ENCODE peak calls at places on chromosomes 6 and 20, in six cellular contexts. U is ACHN; E is PC-3; B is head of caudate nucleus; N is NCI-H1092 treated with DMSO at 0.1 percent for 48 hours; V is effector CD4-positive, alpha-beta T cell. T is an unnamed sample.

GRCh38 chr6:112279044-112279916 is 24.9 kb upstream of the LAMA4 start:
- DNase-seq in U (no peak), E (no peak), B (no peak), N (no peak), V (no peak), T (no peak)

GRCh38 chr6:13419422-13419821 is 68.0 kb downstream of the GFOD1 start:
- DNase-seq in U (no peak), E (no peak), B (no peak), N (no peak), V (no peak), T (no peak)

GRCh38 chr20:57908691-57909090 is 198.9 kb upstream of the PMEPA1 start:
- DNase-seq in U (no peak), E (no peak), B (no peak), N (no peak), V (no peak), T (no peak)

GRCh38 chr20:50107086-50107645 is 5.8 kb downstream of the UBE2V1 start:
- DNase-seq in U (no peak), E (no peak), B (no peak), N (no peak), V (no peak), T (no peak)

GRCh38 chr20:20462185-20462584 is 94.3 kb downstream of the INSM1 start:
- DNase-seq in U (no peak), E (no peak), B (no peak), N (peak), V (no peak), T (no peak)

GRCh38 chr6:143136647-143137046 is 76.0 kb downstream of the AIG1 start:
- DNase-seq in U (no peak), E (no peak), B (no peak), N (no peak), V (no peak), T (no peak)

GRCh38 chr6:30720738-30721197 is 616 bp downstream of the TUBB start:
- DNase-seq in U (peak), E (peak), B (peak), N (peak), V (peak), T (peak)

GRCh38 chr6:29907637-29908340 is 34.5 kb upstream of the HLA-A start:
- DNase-seq in U (no peak), E (no peak), B (no peak), N (no peak), V (no peak), T (no peak)

GRCh38 chr20:32234135-32234808 is 26.6 kb downstream of the POFUT1 start:
- DNase-seq in U (no peak), E (no peak), B (no peak), N (no peak), V (no peak), T (no peak)

GRCh38 chr20:846894-847278 is 13.4 kb downstream of the FAM110A start:
- DNase-seq in U (no peak), E (no peak), B (no peak), N (no peak), V (peak), T (no peak)

GRCh38 chr20:31894980-31895675 is 24.7 kb downstream of the TTLL9 start:
- DNase-seq in U (no peak), E (peak), B (no peak), N (no peak), V (no peak), T (no peak)

GRCh38 chr6:109052852-109053251 is 41.8 kb downstream of the SESN1 start:
- DNase-seq in U (no peak), E (no peak), B (no peak), N (no peak), V (no peak), T (no peak)

GRCh38 chr20:52614036-52614863 is 357.9 kb upstream of the TSHZ2 start:
- DNase-seq in U (no peak), E (no peak), B (no peak), N (no peak), V (no peak), T (no peak)

GRCh38 chr20:21323640-21324039 is 20.5 kb downstream of the XRN2 start:
- DNase-seq in U (no peak), E (peak), B (no peak), N (no peak), V (no peak), T (no peak)

GRCh38 chr20:25310921-25311728 is 63.2 kb downstream of the PYGB start:
- DNase-seq in U (peak), E (peak), B (peak), N (no peak), V (no peak), T (no peak)

GRCh38 chr20:45154183-45154582 is 20.5 kb upstream of the PI3 start:
- DNase-seq in U (no peak), E (no peak), B (no peak), N (no peak), V (no peak), T (no peak)

GRCh38 chr6:43275782-43276179 is 22.3 kb upstream of the SLC22A7 start:
- DNase-seq in U (no peak), E (no peak), B (no peak), N (no peak), V (no peak), T (no peak)

GRCh38 chr6:148223424-148223842 is 119.2 kb upstream of the SASH1 start:
- DNase-seq in U (no peak), E (peak), B (no peak), N (no peak), V (no peak), T (no peak)

GRCh38 chr6:22135395-22135794 is 161.4 kb downstream of the PRL start:
- DNase-seq in U (no peak), E (no peak), B (no peak), N (no peak), V (no peak), T (no peak)

GRCh38 chr6:686528-686927 is 6.4 kb downstream of the EXOC2 start:
- DNase-seq in U (peak), E (no peak), B (no peak), N (no peak), V (no peak), T (no peak)

GRCh38 chr6:3623451-3624267 is 127.9 kb downstream of the PXDC1 start:
- DNase-seq in U (no peak), E (no peak), B (no peak), N (no peak), V (no peak), T (no peak)

GRCh38 chr6:31572041-31572911 is at the start of gene LTA:
- DNase-seq in U (no peak), E (no peak), B (no peak), N (no peak), V (peak), T (no peak)

GRCh38 chr6:92706976-92707375 is 712.4 kb downstream of the EPHA7 start:
- DNase-seq in U (no peak), E (peak), B (no peak), N (no peak), V (no peak), T (no peak)

GRCh38 chr6:44045672-44046015 is 81.6 kb downstream of the MRPL14 start:
- DNase-seq in U (no peak), E (no peak), B (peak), N (no peak), V (no peak), T (no peak)

GRCh38 chr6:29935273-29935955 is 6.9 kb upstream of the HLA-A start:
- DNase-seq in U (no peak), E (no peak), B (no peak), N (no peak), V (no peak), T (no peak)

GRCh38 chr20:63974402-63975200 is 4.8 kb downstream of the SAMD10 start:
- DNase-seq in U (no peak), E (peak), B (no peak), N (peak), V (no peak), T (no peak)

GRCh38 chr20:56362833-56363413 is 4.1 kb downstream of the FAM210B start:
- DNase-seq in U (no peak), E (no peak), B (no peak), N (no peak), V (no peak), T (no peak)

GRCh38 chr6:7338031-7338430 is 25.0 kb upstream of the SSR1 start:
- DNase-seq in U (no peak), E (no peak), B (no peak), N (no peak), V (no peak), T (no peak)

GRCh38 chr6:38786486-38786885 is 71.4 kb downstream of the DNAH8 start:
- DNase-seq in U (no peak), E (peak), B (no peak), N (no peak), V (no peak), T (no peak)

GRCh38 chr20:44743916-44744655 is 1.6 kb upstream of the KCNK15 start:
- DNase-seq in U (no peak), E (no peak), B (no peak), N (no peak), V (no peak), T (no peak)

GRCh38 chr6:169959129-169960002 is 207.9 kb downstream of the ERMARD start:
- DNase-seq in U (no peak), E (no peak), B (peak), N (peak), V (no peak), T (peak)

GRCh38 chr6:45419574-45420082 is 41.9 kb upstream of the SUPT3H start:
- DNase-seq in U (peak), E (peak), B (peak), N (no peak), V (peak), T (peak)

GRCh38 chr6:2848851-2849250 is 7.2 kb upstream of the SERPINB1 start:
- DNase-seq in U (no peak), E (no peak), B (no peak), N (no peak), V (peak), T (peak)

T was measured in NCI-H1436.